ENCODE peak calls at places on chromosomes 5 and 9, in six cellular contexts. E, B, U, L, V and Y are unnamed samples. For H3K4me1, the result is how much of the 10 kb centered on the place peaks cover.

GRCh38 chr5:24162343-24162742 is 482.4 kb downstream of the CDH10 start:
- DNase-seq in E (no peak), B (no peak), U (no peak), L (no peak), V (no peak), Y (no peak)

GRCh38 chr5:164013077-164013670 is 507.8 kb downstream of the MAT2B start:
- DNase-seq in E (no peak), B (no peak), U (no peak), L (no peak), V (peak), Y (peak)

GRCh38 chr5:148998174-148998797 is 64.6 kb downstream of the SH3TC2 start:
- DNase-seq in E (no peak), B (peak), U (no peak), L (no peak), V (no peak), Y (peak)

GRCh38 chr5:67855523-67855922 is 360.0 kb upstream of the PIK3R1 start:
- DNase-seq in E (no peak), B (no peak), U (no peak), L (no peak), V (no peak), Y (no peak)

GRCh38 chr5:140550147-140551079 is 3.0 kb downstream of the EIF4EBP3 start:
- DNase-seq in E (no peak), B (no peak), U (no peak), L (no peak), V (no peak), Y (no peak)

GRCh38 chr9:79353856-79354520 is 217.8 kb upstream of the TLE4 start:
- DNase-seq in E (no peak), B (no peak), U (no peak), L (no peak), V (no peak), Y (no peak)

GRCh38 chr5:133998807-133999206 is 6.0 kb downstream of the VDAC1 start:
- DNase-seq in E (no peak), B (no peak), U (no peak), L (no peak), V (no peak), Y (no peak)

GRCh38 chr9:4301971-4302427 is 2.1 kb upstream of the GLIS3 start:
- DNase-seq in E (peak), B (no peak), U (peak), L (peak), V (peak), Y (peak)

GRCh38 chr5:171166766-171167165 is 142.3 kb upstream of the TLX3 start:
- DNase-seq in E (no peak), B (no peak), U (no peak), L (no peak), V (no peak), Y (no peak)

GRCh38 chr5:115774684-115775083 is 41.8 kb downstream of the CDO1 start:
- DNase-seq in E (no peak), B (no peak), U (peak), L (no peak), V (no peak), Y (peak)

GRCh38 chr5:72137826-72138409 is 30.6 kb downstream of the MAP1B start:
- DNase-seq in E (no peak), B (no peak), U (no peak), L (no peak), V (no peak), Y (no peak)

GRCh38 chr5:99285606-99286005 is 356.8 kb upstream of the CHD1 start:
- DNase-seq in E (no peak), B (no peak), U (no peak), L (no peak), V (no peak), Y (no peak)

GRCh38 chr5:176542596-176543427 is 5.6 kb upstream of the RNF44 start:
- DNase-seq in E (no peak), B (no peak), U (no peak), L (no peak), V (peak), Y (no peak)

GRCh38 chr5:104199771-104200170 is 637.2 kb upstream of the NUDT12 start:
- DNase-seq in E (no peak), B (no peak), U (no peak), L (no peak), V (no peak), Y (no peak)

GRCh38 chr5:143376195-143376772 is 27.2 kb downstream of the NR3C1 start:
- DNase-seq in E (no peak), B (no peak), U (no peak), L (no peak), V (no peak), Y (no peak)

GRCh38 chr9:92004045-92004392 is 54.0 kb upstream of the ROR2 start:
- DNase-seq in E (no peak), B (no peak), U (no peak), L (no peak), V (no peak), Y (no peak)

GRCh38 chr9:18447131-18447530 is 26.8 kb upstream of the ADAMTSL1 start:
- DNase-seq in E (no peak), B (no peak), U (no peak), L (no peak), V (peak), Y (no peak)

GRCh38 chr5:171647043-171647899 is 138.3 kb upstream of the SMIM23 start:
- DNase-seq in E (no peak), B (no peak), U (no peak), L (no peak), V (no peak), Y (peak)

GRCh38 chr9:15182755-15183154 is 124.3 kb downstream of the TTC39B start:
- DNase-seq in E (no peak), B (no peak), U (no peak), L (no peak), V (no peak), Y (no peak)

GRCh38 chr5:115607935-115608334 is 5.7 kb upstream of the TICAM2 start:
- DNase-seq in E (no peak), B (no peak), U (no peak), L (no peak), V (no peak), Y (no peak)

GRCh38 chr5:100456615-100457014 is 78.6 kb upstream of the FAM174A start:
- DNase-seq in E (no peak), B (no peak), U (no peak), L (no peak), V (no peak), Y (no peak)

DNA sequence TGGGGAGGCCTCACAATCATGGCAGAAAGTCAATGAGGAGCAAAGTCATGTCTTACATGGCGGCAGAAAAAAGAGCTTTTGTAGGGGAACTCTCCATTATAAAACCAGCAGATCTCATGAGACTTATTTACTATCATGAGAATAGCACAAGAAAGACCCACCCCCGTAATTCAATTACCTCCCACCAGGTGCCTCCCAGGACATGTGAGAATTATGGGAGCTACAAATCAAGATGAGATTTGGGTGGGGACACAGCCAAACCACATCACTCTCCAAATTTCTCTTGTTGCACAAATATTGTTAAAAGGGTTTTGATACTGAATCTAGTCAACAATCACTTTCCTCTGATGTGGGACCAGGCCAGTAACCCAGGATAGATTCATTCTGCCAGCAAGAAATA is 1176.1 kb downstream of the CDH9 start:
- DNase-seq in E (no peak), B (no peak), U (no peak), L (no peak), V (no peak), Y (no peak)
- TF ChIP-seq CTCF in E (no peak), B (no peak), U (no peak), L (no peak), V (no peak), Y (no peak)

DNA sequence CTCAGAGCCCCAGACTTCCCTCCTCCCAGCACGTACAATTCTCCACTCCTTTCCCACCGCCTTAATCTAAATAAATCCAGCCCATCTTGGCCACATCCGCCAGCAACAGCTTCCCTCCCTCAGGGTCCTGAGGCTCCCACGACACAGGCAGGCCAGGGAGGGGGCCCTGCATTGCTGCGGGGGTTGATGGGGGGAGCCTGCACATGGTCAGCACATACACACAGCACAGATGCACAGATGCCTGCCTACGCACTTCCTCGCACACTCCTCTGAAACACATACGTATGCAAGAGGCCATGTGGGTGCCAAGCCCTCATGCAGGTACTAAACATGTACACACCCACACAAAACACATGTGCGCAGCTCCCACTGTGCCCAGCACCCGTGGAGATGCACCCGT is 14.8 kb downstream of the PDGFRB start:
- DNase-seq in E (no peak), B (no peak), U (peak), L (no peak), V (peak), Y (peak)
- H3K4me1 ChIP-seq in E (half or more), B (half or more), U (half or more), L (under half), V (half or more), Y (under half)

GRCh38 chr9:9914174-9914573 is 698.6 kb downstream of the PTPRD start:
- DNase-seq in E (no peak), B (no peak), U (no peak), L (no peak), V (no peak), Y (no peak)
- TF ChIP-seq CTCF in E (no peak), B (no peak), U (no peak), L (no peak), V (no peak), Y (no peak)

DNA sequence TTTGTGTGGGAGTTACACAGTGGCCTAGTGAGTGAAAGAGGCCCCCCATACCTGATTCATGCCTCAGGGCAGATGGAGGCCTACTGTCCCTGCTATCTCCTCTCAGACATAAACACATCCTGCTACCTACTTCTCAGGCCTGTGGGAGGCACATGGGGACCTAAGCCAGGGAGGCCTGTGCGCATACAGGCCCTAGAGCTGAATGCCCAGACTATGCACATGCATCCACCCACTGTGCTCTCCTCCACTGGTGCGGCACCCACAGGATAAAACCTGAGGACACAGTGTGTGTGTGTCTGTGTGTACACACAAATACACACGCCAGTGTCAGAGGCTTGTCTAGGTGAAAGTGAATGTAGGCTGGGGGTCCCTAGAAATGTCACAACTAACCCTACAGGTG is 1.4 kb downstream of the PAX5 start:
- DNase-seq in E (no peak), B (no peak), U (no peak), L (no peak), V (no peak), Y (no peak)
- H3K4me1 ChIP-seq in E (half or more), B (under half), U (half or more), L (under half), V (under half), Y (half or more)

GRCh38 chr5:127086583-127086982 is 13.3 kb upstream of the C5orf63 start:
- DNase-seq in E (no peak), B (peak), U (no peak), L (no peak), V (no peak), Y (no peak)

GRCh38 chr5:127089206-127089605 is 15.9 kb upstream of the C5orf63 start:
- DNase-seq in E (no peak), B (peak), U (no peak), L (no peak), V (no peak), Y (no peak)

GRCh38 chr5:127084656-127085055 is 11.4 kb upstream of the C5orf63 start:
- DNase-seq in E (no peak), B (peak), U (no peak), L (no peak), V (no peak), Y (no peak)

GRCh38 chr5:127088226-127088625 is 14.9 kb upstream of the C5orf63 start:
- DNase-seq in E (no peak), B (no peak), U (no peak), L (no peak), V (no peak), Y (no peak)

DNA sequence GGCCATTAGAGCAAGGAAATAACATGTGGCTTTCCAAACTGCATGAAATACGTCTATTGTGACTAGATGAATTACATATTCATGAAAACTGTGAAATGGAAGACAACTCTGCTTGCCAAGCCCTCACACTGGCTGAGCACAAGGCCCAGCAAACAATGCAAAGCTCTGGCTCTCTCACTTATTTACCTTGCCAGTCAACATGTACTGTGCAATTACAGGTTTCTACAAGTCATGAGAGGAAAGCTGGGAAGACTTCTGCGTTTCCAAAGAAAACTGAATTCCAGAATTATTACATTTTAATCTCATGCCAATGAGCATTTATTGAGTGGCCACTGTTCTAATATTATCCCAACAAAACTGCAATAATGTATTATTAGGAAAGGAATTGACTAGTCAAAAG is 12.1 kb upstream of the C5orf63 start:
- DNase-seq in E (no peak), B (peak), U (no peak), L (no peak), V (no peak), Y (no peak)
- TF ChIP-seq CTCF in E (no peak), B (no peak), U (no peak), L (no peak), V (no peak), Y (no peak)

GRCh38 chr5:54621048-54621447 is 103.5 kb downstream of the SNX18 start:
- DNase-seq in E (no peak), B (no peak), U (no peak), L (no peak), V (no peak), Y (no peak)
- H3K4me1 ChIP-seq in E (half or more), B (under half), U (under half), L (under half), V (under half), Y (under half)

DNA sequence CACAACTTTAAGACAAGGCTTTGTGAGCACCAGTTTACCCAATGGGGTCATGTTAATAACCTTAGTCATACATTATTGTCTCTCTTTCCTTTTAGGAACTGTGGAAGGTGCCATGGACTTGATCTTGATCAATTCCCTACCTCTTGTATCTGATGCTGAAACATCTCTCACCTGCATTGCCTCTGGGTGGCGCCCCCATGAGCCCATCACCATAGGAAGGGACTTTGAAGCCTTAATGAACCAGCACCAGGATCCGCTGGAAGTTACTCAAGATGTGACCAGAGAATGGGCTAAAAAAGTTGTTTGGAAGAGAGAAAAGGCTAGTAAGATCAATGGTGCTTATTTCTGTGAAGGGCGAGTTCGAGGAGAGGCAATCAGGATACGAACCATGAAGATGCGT is 48.7 kb downstream of the TEK start:
- DNase-seq in E (no peak), B (no peak), U (no peak), L (no peak), V (no peak), Y (no peak)
- TF ChIP-seq CTCF in E (no peak), B (no peak), U (no peak), L (no peak), V (no peak), Y (no peak)

GRCh38 chr5:132772291-132773070 is 4.6 kb downstream of the SEPTIN8 start:
- DNase-seq in E (no peak), B (no peak), U (no peak), L (no peak), V (no peak), Y (no peak)

GRCh38 chr5:132770476-132771159 is 6.4 kb downstream of the SEPTIN8 start:
- DNase-seq in E (no peak), B (no peak), U (no peak), L (no peak), V (no peak), Y (no peak)

GRCh38 chr5:132773114-132773513 is 3.9 kb downstream of the SEPTIN8 start:
- DNase-seq in E (no peak), B (no peak), U (no peak), L (no peak), V (no peak), Y (no peak)

GRCh38 chr5:132773601-132774355 is 3.3 kb downstream of the SEPTIN8 start:
- DNase-seq in E (no peak), B (no peak), U (no peak), L (no peak), V (no peak), Y (no peak)

GRCh38 chr5:132771559-132771998 is 5.5 kb downstream of the SEPTIN8 start:
- DNase-seq in E (peak), B (no peak), U (peak), L (no peak), V (peak), Y (no peak)
- H3K4me1 ChIP-seq in E (half or more), B (half or more), U (half or more), L (under half), V (under half), Y (half or more)

DNA sequence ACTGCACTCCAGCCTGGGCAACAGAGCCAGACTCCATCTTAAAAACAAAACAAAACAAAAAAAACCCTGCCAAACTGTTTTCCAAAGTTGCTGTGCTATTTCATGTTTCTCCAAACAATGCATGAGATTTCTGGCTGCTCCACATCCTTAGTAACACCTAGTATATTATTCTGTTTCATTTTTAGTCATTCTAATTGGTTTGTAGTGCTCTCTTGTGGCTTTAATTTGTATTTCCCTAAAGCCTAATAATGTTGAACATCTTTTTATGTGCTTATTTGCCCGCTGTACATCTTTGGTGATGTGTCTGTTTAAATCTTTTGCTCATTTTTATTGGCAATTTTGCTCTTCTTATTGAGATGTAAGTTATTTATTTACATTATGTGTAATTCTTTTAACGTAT is 18.4 kb upstream of the TTC1 start:
- DNase-seq in E (no peak), B (no peak), U (no peak), L (no peak), V (no peak), Y (no peak)
- TF ChIP-seq CTCF in E (no peak), B (no peak), U (peak), L (no peak), V (no peak), Y (no peak)

GRCh38 chr9:93580654-93581380 is 4.4 kb downstream of the PHF2 start:
- DNase-seq in E (peak), B (peak), U (no peak), L (no peak), V (no peak), Y (no peak)

GRCh38 chr9:93577045-93577939 is 908 bp downstream of the PHF2 start:
- DNase-seq in E (peak), B (peak), U (peak), L (peak), V (peak), Y (peak)

GRCh38 chr9:93577940-93578682 is 1.7 kb downstream of the PHF2 start:
- DNase-seq in E (peak), B (peak), U (no peak), L (no peak), V (peak), Y (no peak)

GRCh38 chr9:93579711-93580516 is 3.5 kb downstream of the PHF2 start:
- DNase-seq in E (peak), B (peak), U (no peak), L (no peak), V (no peak), Y (no peak)

GRCh38 chr9:93578844-93579243 is 2.5 kb downstream of the PHF2 start:
- DNase-seq in E (peak), B (no peak), U (no peak), L (no peak), V (no peak), Y (no peak)
- H3K4me1 ChIP-seq in E (half or more), B (half or more), U (half or more), L (half or more), V (under half), Y (under half)